ENCODE peak calls at places on chromosome 22, in seven cellular contexts. U is hippocampal formation; H is activated CD8-positive, alpha-beta memory T cell treated with anti-CD3 and anti-CD28 coated beads, Interleukin-2, amount 50 U/mL, for 4 hours; Y is colonic mucosa; C is DMS153; L is A549; B is kidney. I is an unnamed sample.

GRCh38 chr22:36201630-36202312 is at the start of gene APOL4:
- DNase-seq in U (no peak), Y (peak), L (no peak), C (no peak), B (peak), H (no peak), I (no peak)

GRCh38 chr22:40463017-40463631 is 92.7 kb downstream of the SGSM3 start:
- DNase-seq in C (no peak), Y (peak), H (peak), B (no peak), L (no peak), U (no peak), I (no peak)

GRCh38 chr22:45577746-45578523 is 75.3 kb downstream of the FBLN1 start:
- DNase-seq in U (peak), H (peak), B (peak), C (peak), L (peak), Y (peak), I (peak)

GRCh38 chr22:21928048-21928447 is 24.6 kb downstream of the PPM1F start:
- DNase-seq in C (no peak), Y (no peak), U (no peak), L (no peak), B (no peak), H (no peak), I (no peak)

GRCh38 chr22:42892156-42892555 is 35.1 kb upstream of the ARFGAP3 start:
- DNase-seq in C (no peak), Y (no peak), H (no peak), B (no peak), L (no peak), U (no peak), I (no peak)

GRCh38 chr22:30649430-30650007 is 13.9 kb downstream of the SLC35E4 start:
- DNase-seq in H (peak), B (peak), Y (peak), C (no peak), L (no peak), U (no peak), I (no peak)

GRCh38 chr22:48313156-48313555 is 1514.5 kb downstream of the BRD1 start:
- DNase-seq in Y (no peak), H (no peak), U (no peak), B (no peak), L (no peak), C (no peak), I (no peak)

GRCh38 chr22:20438678-20439492 is 1.3 kb upstream of the SCARF2 start:
- DNase-seq in L (no peak), B (peak), U (no peak), H (no peak), C (no peak), Y (no peak), I (no peak)

GRCh38 chr22:31192513-31192912 is 19.6 kb upstream of the LIMK2 start:
- DNase-seq in H (no peak), B (no peak), L (no peak), C (no peak), Y (no peak), U (no peak), I (no peak)

GRCh38 chr22:23697031-23697970 is 6.5 kb downstream of the RGL4 start:
- DNase-seq in C (no peak), U (no peak), L (no peak), Y (no peak), B (no peak), H (no peak), I (no peak)

GRCh38 chr22:50082961-50083461 is 2.2 kb downstream of the MLC1 start:
- DNase-seq in H (no peak), U (no peak), B (no peak), L (no peak), C (peak), Y (no peak), I (no peak)

GRCh38 chr22:20610243-20610686 is 102.9 kb downstream of the MED15 start:
- DNase-seq in B (no peak), C (no peak), L (no peak), U (no peak), H (no peak), Y (no peak), I (no peak)

GRCh38 chr22:47633111-47633510 is 870.7 kb downstream of the TBC1D22A start:
- DNase-seq in L (no peak), H (no peak), B (no peak), U (no peak), Y (no peak), C (no peak), I (no peak)

GRCh38 chr22:47154621-47155081 is 392.2 kb downstream of the TBC1D22A start:
- DNase-seq in B (no peak), H (no peak), L (no peak), Y (no peak), C (no peak), U (peak), I (no peak)

GRCh38 chr22:41933411-41934177 is 7.0 kb upstream of the TNFRSF13C start:
- DNase-seq in Y (no peak), H (no peak), U (no peak), B (no peak), C (no peak), L (no peak), I (no peak)

GRCh38 chr22:18968011-18968749 is 32.1 kb upstream of the PRODH start:
- DNase-seq in B (peak), Y (no peak), U (no peak), C (no peak), L (no peak), H (peak), I (peak)

GRCh38 chr22:36510966-36511881 is 4.4 kb upstream of the FOXRED2 start:
- DNase-seq in B (peak), H (peak), L (peak), Y (peak), U (peak), C (no peak), I (no peak)

GRCh38 chr22:50141891-50142363 is 28.6 kb upstream of the PANX2 start:
- DNase-seq in H (no peak), B (no peak), L (no peak), C (peak), Y (no peak), U (no peak), I (peak)

GRCh38 chr22:37485714-37486223 is 415 bp downstream of the MFNG start:
- DNase-seq in Y (no peak), U (no peak), B (no peak), C (no peak), L (no peak), H (peak), I (no peak)

GRCh38 chr22:45923812-45924211 is 53.1 kb downstream of the WNT7B start:
- DNase-seq in B (no peak), U (no peak), C (no peak), H (no peak), L (no peak), Y (no peak), I (no peak)

GRCh38 chr22:50218996-50219727 is 18.4 kb downstream of the SELENOO start:
- DNase-seq in L (no peak), Y (peak), B (peak), U (no peak), C (peak), H (no peak), I (no peak)

GRCh38 chr22:42376721-42377177 is 55.5 kb downstream of the NFAM1 start:
- DNase-seq in C (peak), Y (peak), U (no peak), H (no peak), L (no peak), B (peak), I (peak)

GRCh38 chr22:48282804-48283203 is 1520.4 kb downstream of the TBC1D22A start:
- DNase-seq in U (no peak), Y (no peak), C (no peak), L (no peak), B (no peak), H (no peak), I (no peak)

GRCh38 chr22:39276461-39277134 is 31.8 kb upstream of the PDGFB start:
- DNase-seq in U (no peak), H (no peak), Y (no peak), B (no peak), L (no peak), C (no peak), I (no peak)

GRCh38 chr22:27531782-27532530 is 269.6 kb downstream of the MN1 start:
- DNase-seq in Y (no peak), L (no peak), U (no peak), H (no peak), C (no peak), B (no peak), I (no peak)

GRCh38 chr22:37609240-37610152 is 862 bp downstream of the GGA1 start:
- DNase-seq in L (peak), U (no peak), C (no peak), H (no peak), B (no peak), Y (no peak), I (no peak)

GRCh38 chr22:29269230-29269604 is 1.1 kb downstream of the EWSR1 start:
- DNase-seq in Y (peak), C (no peak), U (no peak), H (no peak), B (no peak), L (no peak), I (no peak)

GRCh38 chr22:49936018-49936972 is 17.9 kb downstream of the CRELD2 start:
- DNase-seq in H (peak), L (no peak), C (peak), B (peak), Y (peak), U (peak), I (no peak)

GRCh38 chr22:38843201-38843715 is 570 bp downstream of the NPTXR start:
- DNase-seq in U (peak), B (no peak), C (peak), H (peak), L (peak), Y (no peak), I (peak)

GRCh38 chr22:19354201-19354600 is 62.7 kb upstream of the CLTCL1 start:
- DNase-seq in U (no peak), H (no peak), C (no peak), Y (no peak), L (no peak), B (no peak), I (no peak)

GRCh38 chr22:23262474-23263332 is 82.4 kb downstream of the BCR start:
- DNase-seq in H (no peak), C (no peak), L (no peak), Y (no peak), B (no peak), U (no peak), I (no peak)

GRCh38 chr22:25120093-25120561 is 79.5 kb upstream of the CRYBB3 start:
- DNase-seq in U (no peak), B (peak), H (no peak), L (no peak), Y (peak), C (peak), I (peak)

GRCh38 chr22:20761536-20761935 is 12.4 kb upstream of the SERPIND1 start:
- DNase-seq in Y (no peak), U (no peak), L (no peak), C (no peak), H (no peak), B (no peak), I (no peak)

GRCh38 chr22:47547881-47548630 is 785.6 kb downstream of the TBC1D22A start:
- DNase-seq in C (no peak), Y (no peak), L (no peak), B (peak), H (no peak), U (no peak), I (no peak)

GRCh38 chr22:39148024-39148726 is 4.3 kb downstream of the CBX7 start:
- DNase-seq in C (no peak), L (no peak), B (no peak), U (no peak), Y (no peak), H (no peak), I (no peak)

GRCh38 chr22:46346680-46347405 is 11.3 kb downstream of the TRMU start:
- DNase-seq in H (no peak), Y (no peak), B (peak), U (no peak), C (no peak), L (no peak), I (no peak)

GRCh38 chr22:40231618-40232313 is 54.0 kb downstream of the TNRC6B start:
- DNase-seq in C (no peak), H (no peak), Y (no peak), L (no peak), U (no peak), B (no peak), I (no peak)

GRCh38 chr22:42635531-42635930 is 4.9 kb downstream of the ATP5MGL start:
- DNase-seq in U (no peak), Y (peak), L (peak), C (no peak), H (no peak), B (no peak), I (no peak)

GRCh38 chr22:28648792-28649191 is 30.8 kb downstream of the TTC28 start:
- DNase-seq in B (no peak), L (no peak), U (no peak), H (no peak), C (no peak), Y (no peak), I (no peak)

I was measured in neuronal stem cell.